ENCODE peak calls at places on chromosomes 16 and 17, in nine cellular contexts. L is LoVo; Z is hepatocyte; D is activated naive CD4-positive, alpha-beta T cell treated with anti-CD3 and anti-CD28 coated beads, Interleukin-2, amount 10 ng/mL, durations not matched to agents 7 days and 5 days; H is stromal cell of bone marrow; B is T-helper 1 cell; S is DMS 273 treated with DMSO at 0.1 percent for 48 hours; R is Caki2; Q is osteocyte. G is an unnamed sample.

GRCh38 chr17:39676198-39676819 is 8.1 kb downstream of the PNMT start:
- DNase-seq in Q (no peak), L (no peak), D (peak), H (no peak), S (no peak), B (peak), R (peak), Z (no peak), G (no peak)

GRCh38 chr16:50565428-50565827 is 17.2 kb downstream of the NKD1 start:
- DNase-seq in Z (no peak), D (no peak), R (no peak), Q (no peak), L (no peak), H (no peak), S (no peak), B (no peak), G (no peak)

GRCh38 chr17:39740357-39741111 is 2.8 kb downstream of the GRB7 start:
- DNase-seq in D (peak), S (no peak), L (peak), Z (peak), B (no peak), Q (no peak), R (peak), H (no peak), G (peak)

GRCh38 chr17:29048440-29049360 is 5.8 kb downstream of the PIPOX start:
- DNase-seq in B (no peak), Q (no peak), D (no peak), S (no peak), L (no peak), R (no peak), Z (peak), H (peak), G (no peak)

GRCh38 chr16:86676216-86676800 is 98.0 kb downstream of the FOXL1 start:
- DNase-seq in D (no peak), R (peak), Z (no peak), L (peak), Q (no peak), S (no peak), H (peak), B (no peak), G (no peak)

GRCh38 chr17:36705651-36706436 is 104.5 kb downstream of the MRM1 start:
- DNase-seq in B (peak), S (peak), Z (peak), R (peak), H (no peak), L (peak), D (peak), Q (no peak), G (no peak)

GRCh38 chr16:85970712-85971220 is 71.8 kb downstream of the IRF8 start:
- DNase-seq in D (no peak), Z (peak), L (no peak), S (no peak), R (no peak), H (no peak), Q (no peak), B (no peak), G (no peak)

GRCh38 chr16:1708768-1709180 is 2.8 kb downstream of the MAPK8IP3 start:
- DNase-seq in B (no peak), D (no peak), H (no peak), R (no peak), Z (peak), Q (no peak), L (no peak), S (peak), G (no peak)

GRCh38 chr16:68760671-68761275 is 23.7 kb downstream of the CDH1 start:
- DNase-seq in R (peak), L (no peak), Z (peak), D (peak), S (no peak), Q (no peak), H (no peak), B (peak), G (no peak)

GRCh38 chr17:83103200-83103937 is 24.0 kb downstream of the METRNL start:
- DNase-seq in Q (no peak), L (peak), H (no peak), Z (peak), S (no peak), D (peak), R (peak), B (peak), G (peak)

GRCh38 chr16:83955218-83956130 is 2.4 kb downstream of the OSGIN1 start:
- DNase-seq in Z (no peak), D (no peak), Q (no peak), H (no peak), R (no peak), B (no peak), S (no peak), L (no peak), G (no peak)

GRCh38 chr17:40564883-40565744 is at the start of gene CCR7:
- DNase-seq in B (peak), D (peak), L (no peak), Q (peak), H (no peak), Z (no peak), S (no peak), R (no peak), G (no peak)

G was measured in NT2/D1.